ENCODE peak calls at places on chromosomes 2 and 18, in eight cellular contexts. M is ascending aorta; I is PC-3; Z is upper lobe of left lung; P is stimulated activated CD8-positive, alpha-beta memory T cell treated with anti-CD3 and anti-CD28 coated beads, Interleukin-4, amount 100 ng/mL, for 4 hours; R is activated CD4-positive, alpha-beta T cell treated with anti-CD3 and anti-CD28 coated beads, Interleukin-2, amount 50 U/mL, for 48 hours; L is body of pancreas; B is activated naive CD8-positive, alpha-beta T cell treated with anti-CD3 and anti-CD28 coated beads, Interleukin-2, amount 50 U/mL, for 16 hours. G is an unnamed sample.

GRCh38 chr18:59837586-59837985 is 62.2 kb upstream of the PMAIP1 start:
- DNase-seq in Z (peak), P (peak), M (no peak), B (peak), L (peak), I (peak), R (peak), G (peak)

GRCh38 chr2:36756438-36756837 is 59.9 kb downstream of the VIT start:
- DNase-seq in P (no peak), B (no peak), I (no peak), R (no peak), M (no peak), L (no peak), Z (no peak), G (no peak)

GRCh38 chr2:165312999-165313398 is 73.8 kb downstream of the SCN2A start:
- DNase-seq in M (no peak), B (no peak), Z (no peak), I (no peak), L (no peak), R (no peak), P (no peak), G (no peak)

GRCh38 chr18:4524096-4524495 is 69.0 kb upstream of the DLGAP1 start:
- DNase-seq in M (no peak), I (no peak), Z (no peak), P (no peak), L (no peak), B (no peak), R (no peak), G (no peak)

GRCh38 chr2:30680121-30680520 is 127.1 kb downstream of the CAPN13 start:
- DNase-seq in M (no peak), L (no peak), I (no peak), P (no peak), R (no peak), Z (no peak), B (no peak), G (no peak)

GRCh38 chr2:160269803-160270570 is 69.9 kb upstream of the ITGB6 start:
- DNase-seq in M (peak), L (peak), B (peak), P (peak), I (no peak), R (peak), Z (peak), G (peak)

GRCh38 chr2:118807668-118808428 is 39.6 kb downstream of the EN1 start:
- DNase-seq in M (no peak), B (no peak), Z (no peak), R (no peak), I (no peak), L (no peak), P (no peak), G (no peak)

GRCh38 chr2:111046670-111047069 is 74.0 kb upstream of the BCL2L11 start:
- DNase-seq in Z (no peak), R (no peak), L (no peak), I (no peak), P (no peak), B (no peak), M (no peak), G (no peak)

GRCh38 chr2:216819055-216819454 is 40.8 kb downstream of the TNP1 start:
- DNase-seq in R (no peak), P (no peak), L (no peak), I (no peak), Z (no peak), M (no peak), B (no peak), G (no peak)

GRCh38 chr2:11753452-11753885 is 7.0 kb downstream of the LPIN1 start:
- DNase-seq in L (peak), P (no peak), Z (peak), M (no peak), R (no peak), I (peak), B (no peak), G (peak)

GRCh38 chr2:138058427-138058826 is 94.2 kb downstream of the HNMT start:
- DNase-seq in I (no peak), B (no peak), M (no peak), L (no peak), R (no peak), P (no peak), Z (no peak), G (no peak)